ENCODE peak calls at places on chromosomes 11 and 22, in five cellular contexts. H is osteoblast, K is pancreas, S is psoas muscle, U is hepatocyte. I is an unnamed sample.

GRCh38 chr11:115166826-115167225 is 337.4 kb downstream of the CADM1 start:
- DNase-seq in H (no peak), K (no peak), S (no peak), U (peak; percentile 56), I (peak; percentile 25)

GRCh38 chr22:34801221-34801620 is 264.7 kb upstream of the ISX start:
- DNase-seq in H (no peak), K (no peak), S (no peak), U (no peak), I (no peak)

GRCh38 chr22:29641052-29641780 is 37.8 kb downstream of the NF2 start:
- DNase-seq in H (no peak), K (no peak), S (no peak), U (peak; percentile 44), I (peak; percentile 36)

GRCh38 chr22:28882545-28882877 is 861 bp upstream of the ZNRF3 start:
- DNase-seq in H (no peak), K (no peak), S (peak; percentile 18), U (peak; percentile 35), I (no peak)

GRCh38 chr11:31767665-31768064 is 43.5 kb downstream of the PAX6 start:
- DNase-seq in H (no peak), K (no peak), S (no peak), U (no peak), I (no peak)

GRCh38 chr11:72823105-72823804 is 9.0 kb downstream of the ATG16L2 start:
- DNase-seq in H (no peak), K (peak; percentile 40), S (no peak), U (no peak), I (no peak)

GRCh38 chr22:46131151-46131587 is 19.2 kb upstream of the PPARA start:
- DNase-seq in H (peak; percentile 78), K (no peak), S (peak; percentile 15), U (no peak), I (no peak)

GRCh38 chr22:43921361-43921760 is 2.2 kb upstream of the PNPLA3 start:
- DNase-seq in H (peak; percentile 93), K (no peak), S (peak; percentile 63), U (no peak), I (no peak)

GRCh38 chr11:119673389-119674336 is 55.3 kb downstream of the NECTIN1 start:
- DNase-seq in H (no peak), K (no peak), S (no peak), U (peak; percentile 40), I (no peak)

GRCh38 chr11:33630936-33631748 is 69.5 kb downstream of the C11orf91 start:
- DNase-seq in H (no peak), K (no peak), S (no peak), U (no peak), I (no peak)

GRCh38 chr11:57776101-57776511 is 14.5 kb downstream of the CTNND1 start:
- DNase-seq in H (no peak), K (no peak), S (no peak), U (no peak), I (no peak)

GRCh38 chr22:37169412-37169811 is 18.6 kb downstream of the C1QTNF6 start:
- DNase-seq in H (no peak), K (no peak), S (no peak), U (no peak), I (no peak)

GRCh38 chr22:20992456-20993303 is 9.2 kb downstream of the THAP7 start:
- DNase-seq in H (no peak), K (peak; percentile 70), S (no peak), U (no peak), I (no peak)

GRCh38 chr22:20992056-20992442 is 9.9 kb downstream of the THAP7 start:
- DNase-seq in H (no peak), K (no peak), S (no peak), U (no peak), I (no peak)

GRCh38 chr22:20994902-20995241 is 7.0 kb downstream of the THAP7 start:
- DNase-seq in H (no peak), K (no peak), S (no peak), U (no peak), I (no peak)

GRCh38 chr22:20994128-20994901 is 7.6 kb downstream of the THAP7 start:
- DNase-seq in H (no peak), K (peak; percentile 63), S (no peak), U (no peak), I (no peak)

GRCh38 chr22:20993304-20994127 is 8.4 kb downstream of the THAP7 start:
- DNase-seq in H (peak; percentile 70), K (peak; percentile 71), S (no peak), U (no peak), I (no peak)
- H3K36me3 ChIP-seq in H (peaks cover 46% of the 10 kb centered on the region), K (no peaks in the 10 kb centered on the region), S (peaks cover 92% of the 10 kb centered on the region), U (no peaks in the 10 kb centered on the region), I (peaks cover 11% of the 10 kb centered on the region)

DNA sequence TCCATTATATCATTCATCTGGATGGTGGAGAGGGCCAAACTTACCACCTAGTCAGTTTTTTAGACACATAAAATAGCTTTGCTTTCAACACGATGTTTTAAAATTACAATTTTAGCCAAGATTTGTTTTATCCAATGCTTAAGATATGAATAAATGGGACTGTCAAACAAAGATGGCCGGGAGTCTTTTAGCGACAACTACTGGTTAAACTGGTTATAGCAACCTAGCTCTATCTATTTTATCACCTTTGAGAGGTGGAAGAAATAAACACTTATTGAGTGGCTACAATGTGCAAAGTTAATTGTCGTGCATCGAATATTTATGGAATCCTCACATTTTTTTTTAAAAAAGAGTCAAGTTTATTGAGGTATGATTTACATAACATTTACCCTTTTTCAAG is 279.8 kb downstream of the MIAT start:
- DNase-seq in H (no peak), K (no peak), S (no peak), U (no peak), I (no peak)
- TF ChIP-seq CTCF in H (no peak), K (no peak), S (no peak), U (no peak), I (no peak)

GRCh38 chr11:46694607-46695006 is 5.8 kb downstream of the ARHGAP1 start:
- DNase-seq in H (no peak), K (no peak), S (no peak), U (no peak), I (no peak)

GRCh38 chr11:46695345-46696211 is 4.8 kb downstream of the ARHGAP1 start:
- DNase-seq in H (peak; percentile 60), K (no peak), S (no peak), U (no peak), I (no peak)

GRCh38 chr11:46697303-46697702 is 3.1 kb downstream of the ARHGAP1 start:
- DNase-seq in H (peak; percentile 83), K (no peak), S (no peak), U (no peak), I (no peak)

GRCh38 chr11:46697723-46698122 is 2.7 kb downstream of the ARHGAP1 start:
- DNase-seq in H (no peak), K (no peak), S (no peak), U (no peak), I (no peak)

GRCh38 chr11:46696212-46696558 is 4.2 kb downstream of the ARHGAP1 start:
- DNase-seq in H (no peak), K (no peak), S (peak; percentile 82), U (no peak), I (no peak)
- H3K36me3 ChIP-seq in H (peaks cover 29% of the 10 kb centered on the region), K (peaks cover 15% of the 10 kb centered on the region), S (peaks cover 45% of the 10 kb centered on the region), U (no peaks in the 10 kb centered on the region), I (peaks cover 19% of the 10 kb centered on the region)

GRCh38 chr22:24325105-24325757 is 54.6 kb downstream of the SPECC1L start:
- DNase-seq in H (peak; percentile 95), K (no peak), S (no peak), U (peak; percentile 68), I (peak; percentile 19)
- TF ChIP-seq CTCF in H (peak; percentile 79), K (no peak), S (peak; percentile 65), U (peak; percentile 74), I (peak; percentile 16)

GRCh38 chr11:62333768-62334167 is 3.5 kb upstream of the ASRGL1 start:
- DNase-seq in H (no peak), K (no peak), S (no peak), U (no peak), I (no peak)

GRCh38 chr11:62336949-62337681 is at the start of gene ASRGL1:
- DNase-seq in H (peak; percentile 94), K (peak; percentile 98), S (peak; percentile 89), U (peak; percentile 91), I (peak; percentile 80)

GRCh38 chr11:62337682-62338181 is 484 bp downstream of the ASRGL1 start:
- DNase-seq in H (no peak), K (peak; percentile 70), S (no peak), U (peak; percentile 55), I (peak; percentile 28)

GRCh38 chr11:62340269-62340901 is 3.1 kb downstream of the ASRGL1 start:
- DNase-seq in H (no peak), K (no peak), S (peak; percentile 33), U (peak; percentile 59), I (peak; percentile 61)

DNA sequence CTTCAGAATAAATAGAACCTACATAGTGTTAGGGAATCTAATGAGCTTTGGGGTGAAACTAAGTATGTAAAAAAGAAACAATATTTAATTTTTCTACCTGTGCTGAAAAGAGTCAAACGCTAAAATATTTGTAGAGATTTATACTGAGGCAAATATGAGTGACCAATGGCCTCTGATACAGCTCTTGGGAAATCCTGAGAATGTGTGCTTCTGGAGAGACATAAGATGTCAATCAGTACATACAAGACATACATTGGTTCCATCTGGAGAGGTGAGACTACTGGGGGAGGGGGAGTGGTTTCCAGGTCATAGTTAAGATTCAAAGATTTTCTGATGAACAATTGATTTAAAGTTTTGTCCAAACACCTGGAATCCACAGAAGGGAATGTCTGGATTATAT is 970 bp downstream of the ASRGL1 start:
- DNase-seq in H (no peak), K (no peak), S (no peak), U (no peak), I (no peak)
- H3K36me3 ChIP-seq in H (no peaks in the 10 kb centered on the region), K (no peaks in the 10 kb centered on the region), S (peaks cover 18% of the 10 kb centered on the region), U (no peaks in the 10 kb centered on the region), I (no peaks in the 10 kb centered on the region)

I was measured in prostate gland.